ENCODE peak calls at places on chromosomes 2 and 18, in seven cellular contexts. E is SK-N-MC, C is breast epithelium, X is stomach, M is HepG2, B is transverse colon, L is H1. Q is an unnamed sample.

GRCh38 chr18:604771-605170 is 8.0 kb downstream of the CLUL1 start:
- DNase-seq in E (no peak), C (no peak), X (no peak), M (peak; percentile 7), B (no peak), L (no peak), Q (no peak)

GRCh38 chr2:38037757-38038615 is 38.0 kb downstream of the CYP1B1 start:
- DNase-seq in E (peak; percentile 22), C (no peak), X (no peak), M (no peak), B (no peak), L (peak; percentile 69), Q (no peak)

GRCh38 chr2:110204408-110205385 is at the start of gene NPHP1:
- DNase-seq in E (no peak), C (peak; percentile 87), X (peak; percentile 86), M (peak; percentile 78), B (peak; percentile 89), L (peak; percentile 98), Q (no peak)

GRCh38 chr2:118119158-118119715 is 31.0 kb downstream of the INSIG2 start:
- DNase-seq in E (no peak), C (no peak), X (no peak), M (no peak), B (no peak), L (no peak), Q (no peak)

GRCh38 chr2:239129147-239129896 is 271.5 kb downstream of the HDAC4 start:
- DNase-seq in E (no peak), C (no peak), X (no peak), M (no peak), B (no peak), L (no peak), Q (no peak)

GRCh38 chr2:44983836-44984604 is 25.2 kb downstream of the SIX2 start:
- DNase-seq in E (no peak), C (no peak), X (no peak), M (no peak), B (no peak), L (no peak), Q (no peak)

GRCh38 chr2:13714466-13714865 is 918.1 kb upstream of the LRATD1 start:
- DNase-seq in E (no peak), C (no peak), X (no peak), M (no peak), B (no peak), L (no peak), Q (no peak)

GRCh38 chr2:217789736-217790181 is 213.0 kb downstream of the TNS1 start:
- DNase-seq in E (no peak), C (no peak), X (peak; percentile 19), M (no peak), B (no peak), L (no peak), Q (peak; percentile 81)

GRCh38 chr2:14634885-14635871 is 2.7 kb downstream of the LRATD1 start:
- DNase-seq in E (no peak), C (peak; percentile 84), X (peak; percentile 76), M (no peak), B (peak; percentile 83), L (peak; percentile 82), Q (no peak)

GRCh38 chr2:223944166-223944703 is 900 bp downstream of the WDFY1 start:
- DNase-seq in E (no peak), C (no peak), X (peak; percentile 41), M (peak; percentile 51), B (peak; percentile 51), L (peak; percentile 82), Q (no peak)

GRCh38 chr2:193556766-193557470 is 1362.2 kb upstream of the TMEFF2 start:
- DNase-seq in E (no peak), C (no peak), X (no peak), M (no peak), B (no peak), L (no peak), Q (no peak)

GRCh38 chr2:144801766-144802165 is 281.8 kb upstream of the ZEB2 start:
- DNase-seq in E (peak; percentile 30), C (no peak), X (no peak), M (no peak), B (no peak), L (no peak), Q (no peak)

GRCh38 chr2:69833752-69834151 is 4.3 kb downstream of the GMCL1 start:
- DNase-seq in E (no peak), C (no peak), X (no peak), M (no peak), B (no peak), L (no peak), Q (no peak)

GRCh38 chr2:143251680-143252079 is 122.5 kb downstream of the ARHGAP15 start:
- DNase-seq in E (no peak), C (no peak), X (no peak), M (no peak), B (no peak), L (no peak), Q (no peak)

GRCh38 chr2:152879275-152879674 is 160.9 kb downstream of the ARL6IP6 start:
- DNase-seq in E (no peak), C (no peak), X (no peak), M (no peak), B (no peak), L (no peak), Q (no peak)

GRCh38 chr2:122191331-122191730 is 435.9 kb downstream of the TSN start:
- DNase-seq in E (no peak), C (no peak), X (no peak), M (peak; percentile 41), B (no peak), L (peak; percentile 63), Q (no peak)

GRCh38 chr2:56132138-56132537 is 51.7 kb upstream of the CCDC85A start:
- DNase-seq in E (peak; percentile 18), C (no peak), X (no peak), M (peak; percentile 60), B (no peak), L (no peak), Q (no peak)

GRCh38 chr18:3486514-3486913 is 36.5 kb downstream of the TGIF1 start:
- DNase-seq in E (no peak), C (no peak), X (no peak), M (no peak), B (no peak), L (no peak), Q (no peak)

GRCh38 chr2:68237404-68237803 is 14.9 kb downstream of the PPP3R1 start:
- DNase-seq in E (no peak), C (no peak), X (no peak), M (no peak), B (no peak), L (no peak), Q (no peak)
- TF ChIP-seq POLR2AphosphoS5 in E (no peak), C (no peak), X (no peak), M (no peak), B (no peak), L (no peak), Q (no peak)

GRCh38 chr18:48928787-48929186 is 22.0 kb downstream of the SMAD7 start:
- DNase-seq in E (no peak), C (no peak), X (peak; percentile 75), M (peak; percentile 65), B (peak; percentile 86), L (no peak), Q (no peak)

GRCh38 chr18:48927286-48928080 is 23.3 kb downstream of the SMAD7 start:
- DNase-seq in E (no peak), C (no peak), X (no peak), M (no peak), B (no peak), L (no peak), Q (no peak)

GRCh38 chr18:48930926-48931325 is 19.8 kb downstream of the SMAD7 start:
- DNase-seq in E (no peak), C (no peak), X (no peak), M (no peak), B (no peak), L (no peak), Q (no peak)

GRCh38 chr18:48929951-48930713 is 20.6 kb downstream of the SMAD7 start:
- DNase-seq in E (no peak), C (no peak), X (peak; percentile 74), M (peak; percentile 99), B (peak; percentile 88), L (no peak), Q (no peak)

GRCh38 chr18:48929212-48929612 is 21.6 kb downstream of the SMAD7 start:
- DNase-seq in E (no peak), C (no peak), X (no peak), M (no peak), B (no peak), L (no peak), Q (no peak)
- H3K4me3 ChIP-seq in E (peak overlapping the region; percentile 49), C (peak overlapping the region; percentile 39), X (no peak overlapping the region), M (no peak overlapping the region), B (no peak overlapping the region), L (no peak overlapping the region), Q (peak overlapping the region; percentile 24)

GRCh38 chr2:85995648-85996529 is 107.1 kb upstream of the ST3GAL5 start:
- DNase-seq in E (no peak), C (peak; percentile 20), X (no peak), M (no peak), B (no peak), L (no peak), Q (peak; percentile 80)

GRCh38 chr2:85998071-85998991 is 107.4 kb downstream of the POLR1A start:
- DNase-seq in E (no peak), C (peak; percentile 47), X (no peak), M (no peak), B (peak; percentile 24), L (no peak), Q (no peak)

GRCh38 chr2:85996591-85996990 is 107.8 kb upstream of the ST3GAL5 start:
- DNase-seq in E (no peak), C (peak; percentile 27), X (no peak), M (no peak), B (no peak), L (no peak), Q (peak; percentile 58)

GRCh38 chr2:85999131-85999831 is 106.4 kb downstream of the POLR1A start:
- DNase-seq in E (peak; percentile 56), C (peak; percentile 12), X (no peak), M (no peak), B (peak; percentile 33), L (no peak), Q (no peak)

GRCh38 chr2:85997016-85997970 is 108.4 kb downstream of the POLR1A start:
- DNase-seq in E (no peak), C (peak; percentile 50), X (no peak), M (no peak), B (no peak), L (no peak), Q (no peak)
- TF ChIP-seq POLR2AphosphoS5 in E (no peak), C (no peak), X (no peak), M (no peak), B (no peak), L (no peak), Q (peak; percentile 26)

GRCh38 chr2:161116463-161116960 is 43.7 kb upstream of the TANK start:
- DNase-seq in E (no peak), C (no peak), X (no peak), M (no peak), B (no peak), L (no peak), Q (no peak)

GRCh38 chr2:161115605-161116097 is 44.6 kb upstream of the TANK start:
- DNase-seq in E (no peak), C (no peak), X (no peak), M (peak; percentile 89), B (no peak), L (no peak), Q (no peak)

GRCh38 chr2:161113693-161114417 is 46.4 kb upstream of the TANK start:
- DNase-seq in E (no peak), C (no peak), X (no peak), M (no peak), B (no peak), L (no peak), Q (no peak)

GRCh38 chr2:161115205-161115604 is 45.0 kb upstream of the TANK start:
- DNase-seq in E (no peak), C (no peak), X (no peak), M (no peak), B (no peak), L (no peak), Q (no peak)

GRCh38 chr2:161112885-161113284 is 47.3 kb upstream of the TANK start:
- DNase-seq in E (no peak), C (no peak), X (no peak), M (no peak), B (no peak), L (no peak), Q (no peak)
- H3K4me3 ChIP-seq in E (no peak overlapping the region), C (no peak overlapping the region), X (no peak overlapping the region), M (no peak overlapping the region), B (no peak overlapping the region), L (no peak overlapping the region), Q (no peak overlapping the region)